ENCODE peak calls at places on chromosomes 13 and 19, in six cellular contexts. I is foreskin fibroblast, P is uterus, M is fibroblast of the aortic adventitia, U is epithelial cell of esophagus, N is endothelial cell of umbilical vein. A is an unnamed sample.

GRCh38 chr13:41231786-41232185 is 31.6 kb downstream of the MTRF1 start:
- DNase-seq in N (peak), P (no peak), U (peak), I (peak), M (peak), A (no peak)

GRCh38 chr19:3142292-3142670 is 6.4 kb downstream of the GNA15 start:
- DNase-seq in N (no peak), U (peak), P (no peak), I (peak), M (peak), A (no peak)

GRCh38 chr19:40213251-40213793 is 4.9 kb downstream of the TTC9B start:
- DNase-seq in U (no peak), P (no peak), I (no peak), M (no peak), N (no peak), A (no peak)

GRCh38 chr19:19498255-19498991 is 16.9 kb downstream of the TSSK6 start:
- DNase-seq in N (no peak), M (no peak), P (no peak), U (no peak), I (no peak), A (no peak)

GRCh38 chr19:12715929-12716328 is 7.8 kb downstream of the TNPO2 start:
- DNase-seq in N (no peak), I (no peak), M (no peak), P (no peak), U (no peak), A (no peak)

GRCh38 chr19:4449022-4449825 is 8.4 kb downstream of the UBXN6 start:
- DNase-seq in I (no peak), M (peak), P (peak), N (no peak), U (no peak), A (no peak)

GRCh38 chr13:40389081-40389641 is 277.3 kb downstream of the FOXO1 start:
- DNase-seq in I (no peak), P (no peak), U (no peak), M (no peak), N (no peak), A (no peak)

GRCh38 chr19:41904118-41904870 is 21.3 kb downstream of the ARHGEF1 start:
- DNase-seq in N (no peak), P (no peak), I (no peak), M (no peak), U (peak), A (no peak)

GRCh38 chr13:84500016-84500415 is 617.7 kb upstream of the SLITRK1 start:
- DNase-seq in N (no peak), P (no peak), I (peak), M (peak), U (no peak), A (no peak)

GRCh38 chr19:1967087-1967608 is 26.2 kb downstream of the CSNK1G2 start:
- DNase-seq in P (no peak), N (no peak), I (no peak), M (no peak), U (no peak), A (no peak)

GRCh38 chr19:21084343-21084742 is 2.3 kb downstream of the ZNF714 start:
- DNase-seq in M (peak), I (peak), P (no peak), N (no peak), U (peak), A (no peak)

GRCh38 chr13:70703755-70704154 is 595.5 kb upstream of the KLHL1 start:
- DNase-seq in P (no peak), I (no peak), N (peak), U (peak), M (no peak), A (no peak)

GRCh38 chr13:46679369-46680180 is 117.4 kb downstream of the ESD start:
- DNase-seq in N (no peak), I (peak), U (no peak), M (peak), P (peak), A (no peak)

GRCh38 chr13:27573265-27573664 is 47.1 kb downstream of the LNX2 start:
- DNase-seq in I (peak), M (no peak), P (no peak), U (peak), N (peak), A (no peak)

DNA sequence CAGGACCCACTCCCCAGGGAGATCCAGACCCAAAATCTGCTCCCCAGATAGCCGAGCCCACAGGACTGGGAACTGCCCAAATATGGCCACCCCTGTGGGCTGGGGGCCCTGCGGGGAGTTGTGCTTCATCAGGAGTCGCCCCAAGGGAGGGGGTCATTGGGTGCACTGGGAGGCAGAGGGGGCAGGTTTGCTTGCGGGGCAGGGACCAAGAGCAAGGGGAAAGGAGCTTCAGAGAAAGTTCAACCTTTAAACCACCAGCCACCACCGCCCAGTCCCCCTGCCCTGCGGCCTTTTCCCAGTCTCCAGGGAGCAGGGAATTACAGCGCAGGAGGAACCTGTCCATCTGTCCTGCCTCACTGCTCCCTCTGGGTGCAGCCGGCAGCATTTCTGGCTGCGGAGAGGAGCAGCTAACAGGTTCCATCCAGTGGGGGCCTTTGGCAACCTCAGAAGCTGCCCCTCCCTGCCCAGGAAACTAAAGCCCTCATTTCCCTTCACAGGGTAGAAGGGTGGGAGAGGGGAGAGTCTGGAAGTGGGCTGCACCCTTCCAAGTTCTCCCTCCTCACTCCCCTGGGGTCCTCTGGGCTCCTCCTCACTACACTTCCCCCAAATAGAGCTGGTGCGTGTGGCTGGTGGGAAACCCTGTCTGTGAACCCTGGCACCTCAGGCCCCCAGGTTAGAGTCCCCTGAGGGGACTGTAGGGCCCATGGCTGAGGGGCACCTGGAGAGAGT is 13.8 kb upstream of the ASF1B start:
- DNase-seq in M (no peak), N (no peak), U (no peak), I (no peak), P (no peak), A (no peak)
- H3K4me3 ChIP-seq in M (peak), N (no peak), U (no peak), I (peak), P (no peak), A (peak)

GRCh38 chr19:58395220-58395978 is at the start of gene RNF225:
- DNase-seq in N (no peak), P (no peak), I (peak), M (no peak), U (peak), A (no peak)

GRCh38 chr19:58396691-58397532 is 1.5 kb downstream of the RNF225 start:
- DNase-seq in M (no peak), N (no peak), U (no peak), I (no peak), P (no peak), A (no peak)

GRCh38 chr19:58394821-58395219 is 636 bp upstream of the RNF225 start:
- DNase-seq in M (no peak), N (no peak), I (no peak), U (peak), P (no peak), A (no peak)

GRCh38 chr19:58397533-58398037 is 2.1 kb downstream of the RNF225 start:
- DNase-seq in U (no peak), N (no peak), M (no peak), I (no peak), P (no peak), A (no peak)

DNA sequence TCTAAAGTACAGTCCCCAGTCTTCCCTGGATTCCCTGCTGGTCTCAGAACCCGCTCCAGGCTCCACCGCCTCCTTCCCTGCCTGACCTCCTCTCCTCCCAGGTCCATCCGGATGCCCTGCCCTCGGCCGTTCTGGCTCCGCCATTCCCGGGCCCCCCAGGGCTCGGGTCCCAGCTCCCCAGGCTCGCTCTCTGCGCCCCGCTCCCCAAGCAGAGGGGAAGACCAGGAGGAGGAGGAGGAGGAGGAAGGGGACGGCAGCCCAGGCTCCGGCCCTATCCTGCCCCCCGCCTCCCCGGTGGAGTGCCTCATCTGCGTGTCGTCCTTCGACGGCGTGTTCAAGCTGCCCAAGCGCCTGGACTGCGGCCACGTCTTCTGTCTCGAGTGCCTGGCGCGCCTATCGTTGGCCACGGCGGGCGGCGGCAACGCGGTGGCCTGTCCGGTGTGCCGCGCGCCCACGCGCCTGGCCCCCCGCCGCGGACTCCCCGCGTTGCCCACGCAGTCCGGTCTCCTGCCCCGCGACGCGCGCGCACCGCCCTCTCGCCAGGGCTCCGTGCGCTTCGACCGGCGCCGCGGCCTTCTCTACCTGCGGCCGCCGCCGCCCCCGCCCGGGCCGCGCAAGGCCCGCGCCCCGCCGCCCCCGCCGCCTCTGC is 647 bp downstream of the RNF225 start:
- DNase-seq in P (no peak), M (no peak), N (no peak), I (peak), U (no peak), A (no peak)
- TF ChIP-seq CTCF in P (no peak), M (no peak), N (no peak), I (no peak), U (no peak), A (no peak)

GRCh38 chr13:72141845-72142470 is 275.0 kb upstream of the DACH1 start:
- DNase-seq in U (peak), M (peak), P (no peak), I (peak), N (peak), A (no peak)
- H3K4me3 ChIP-seq in U (no peak), M (no peak), P (no peak), I (no peak), N (no peak), A (no peak)

GRCh38 chr19:32651729-32652140 is 23.2 kb downstream of the ANKRD27 start:
- DNase-seq in M (no peak), I (peak), P (no peak), N (no peak), U (no peak), A (no peak)
- TF ChIP-seq CTCF in M (no peak), I (no peak), P (no peak), N (no peak), U (no peak), A (no peak)

DNA sequence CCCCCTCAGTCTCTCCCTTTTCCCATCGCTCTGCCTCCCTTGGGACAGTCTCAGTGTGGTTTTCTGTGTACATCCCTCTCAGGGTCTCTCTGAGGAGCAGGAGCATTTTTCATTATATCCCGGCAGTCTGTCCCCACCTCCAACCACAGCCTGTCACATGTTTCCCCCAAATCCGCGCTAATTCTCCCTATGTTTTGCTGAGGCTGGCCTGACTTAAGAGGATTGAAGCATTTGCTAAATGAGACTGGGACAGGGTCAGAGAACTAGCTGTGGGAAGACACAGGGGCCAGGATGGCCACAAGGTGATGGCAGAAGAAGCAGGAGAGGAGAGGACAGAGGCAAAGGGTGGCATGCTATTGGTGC is 5.5 kb downstream of the TPRX1 start:
- DNase-seq in U (no peak), P (no peak), I (no peak), M (no peak), N (no peak), A (no peak)
- H3K4me3 ChIP-seq in U (no peak), P (no peak), I (no peak), M (no peak), N (no peak), A (no peak)

DNA sequence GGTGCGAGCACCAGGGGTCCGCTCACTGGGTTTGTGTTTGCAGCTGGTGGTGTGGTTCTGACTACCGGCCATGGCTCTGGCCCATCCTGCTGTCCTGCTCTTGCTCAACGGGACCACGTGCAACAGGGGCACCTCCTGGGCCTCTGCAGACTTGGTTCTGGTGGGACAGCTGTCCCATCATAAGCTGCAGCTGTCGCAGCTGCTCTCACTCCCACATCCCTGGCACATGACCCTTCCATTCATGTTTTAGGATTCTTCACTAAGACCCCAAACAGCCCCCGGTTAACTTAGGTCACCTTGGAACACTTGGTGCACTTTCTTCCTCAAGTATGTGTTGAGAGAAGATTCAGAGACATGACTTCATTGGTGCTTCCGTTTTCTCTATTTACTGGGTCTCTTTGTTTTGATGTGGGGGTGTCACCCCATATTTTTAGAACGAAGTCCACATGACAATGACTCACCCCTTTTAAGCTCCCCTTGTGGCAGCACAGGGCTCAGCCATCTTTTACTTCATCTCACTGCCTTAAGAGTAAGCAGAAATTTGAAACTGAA is 68.4 kb upstream of the ARHGEF7 start:
- DNase-seq in U (no peak), N (no peak), M (peak), I (peak), P (no peak), A (no peak)
- TF ChIP-seq CTCF in U (peak), N (no peak), M (peak), I (peak), P (no peak), A (no peak)

GRCh38 chr19:56537442-56537841 is 1.3 kb upstream of the ZFP28 start:
- DNase-seq in P (no peak), N (no peak), U (no peak), I (no peak), M (no peak), A (no peak)
- H3K4me3 ChIP-seq in P (no peak), N (no peak), U (peak), I (no peak), M (peak), A (peak)

DNA sequence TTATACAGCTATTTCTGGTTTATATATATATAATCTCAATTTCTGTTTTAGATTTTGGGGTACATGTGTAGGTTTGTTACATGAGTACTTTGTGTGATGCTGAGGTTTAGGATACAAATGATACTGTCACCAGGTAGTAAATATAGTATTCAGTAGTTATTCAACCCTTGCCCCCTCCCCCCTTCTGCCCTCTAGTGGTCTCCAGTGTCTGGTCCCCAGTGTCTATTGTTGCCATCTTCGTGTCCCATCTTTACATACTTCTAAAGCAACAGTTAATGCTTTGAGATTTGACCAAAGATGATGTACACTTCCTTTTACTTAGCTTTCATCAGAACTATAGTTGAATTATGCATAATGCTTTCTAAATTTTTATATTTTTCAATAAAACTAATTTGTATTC is 1623.4 kb upstream of the PRR20A start:
- DNase-seq in P (no peak), U (no peak), M (no peak), I (no peak), N (no peak), A (no peak)
- TF ChIP-seq CTCF in P (no peak), U (no peak), M (no peak), I (no peak), N (no peak), A (no peak)